ENCODE peak calls at places on chromosome 3, in four cellular contexts. E is hippocampal formation, K is NCI-H1436, C is LoVo. L is an unnamed sample.

GRCh38 chr3:186785517-186786018 is 2.2 kb downstream of the EIF4A2 start:
- DNase-seq in E (no peak), C (no peak), K (no peak), L (no peak)

GRCh38 chr3:46669191-46669999 is 24.1 kb downstream of the ALS2CL start:
- DNase-seq in K (no peak), C (no peak), E (no peak), L (no peak)

GRCh38 chr3:37115451-37115850 is 58.9 kb downstream of the LRRFIP2 start:
- DNase-seq in C (no peak), E (no peak), K (no peak), L (no peak)

GRCh38 chr3:131543714-131544113 is 40.9 kb upstream of the MRPL3 start:
- DNase-seq in E (no peak), K (no peak), C (peak; percentile 67), L (peak; percentile 22)

GRCh38 chr3:162492446-162493081 is 996.0 kb downstream of the OTOL1 start:
- DNase-seq in E (no peak), K (no peak), C (no peak), L (no peak)

GRCh38 chr3:141241248-141242034 is 9.8 kb downstream of the PXYLP1 start:
- DNase-seq in K (no peak), E (no peak), C (no peak), L (peak; percentile 64)

GRCh38 chr3:18808423-18808822 is 339.9 kb upstream of the KCNH8 start:
- DNase-seq in K (no peak), C (no peak), E (no peak), L (no peak)

GRCh38 chr3:123765475-123766166 is 118.5 kb downstream of the MYLK start:
- DNase-seq in C (no peak), K (no peak), E (no peak), L (no peak)

GRCh38 chr3:127787071-127787490 is 35.2 kb downstream of the MGLL start:
- DNase-seq in K (no peak), E (peak; percentile 44), C (no peak), L (no peak)

GRCh38 chr3:183377307-183377959 is 51.0 kb downstream of the MCF2L2 start:
- DNase-seq in K (peak; percentile 71), C (no peak), E (no peak), L (peak; percentile 82)